ENCODE peak calls at places on chromosomes 12 and 14, in six cellular contexts. U is activated T-cell treated with anti-CD3 and anti-CD28 coated beads for 24 hours; H is head of caudate nucleus; J is SK-N-SH; E is right lobe of liver; X is naive thymus-derived CD4-positive, alpha-beta T cell. Y is an unnamed sample.
A peak's percentile ranks its signal among the peaks of the same experiment; 100 is the strongest.

GRCh38 chr12:77339610-77340009 is 274.2 kb upstream of the E2F7 start:
- DNase-seq in U (no peak), H (no peak), J (no peak), E (no peak), X (no peak), Y (no peak)

GRCh38 chr14:64201931-64202330 is 92.2 kb downstream of the ESR2 start:
- DNase-seq in U (no peak), H (no peak), J (no peak), E (no peak), X (no peak), Y (no peak)

GRCh38 chr12:107590369-107591094 is 95.1 kb upstream of the PWP1 start:
- DNase-seq in U (no peak), H (no peak), J (no peak), E (no peak), X (no peak), Y (no peak)

GRCh38 chr14:76901171-76902055 is 75.2 kb downstream of the LRRC74A start:
- DNase-seq in U (no peak), H (no peak), J (no peak), E (no peak), X (no peak), Y (no peak)

GRCh38 chr12:92062539-92063493 is 82.8 kb downstream of the BTG1 start:
- DNase-seq in U (no peak), H (no peak), J (peak; percentile 32), E (no peak), X (no peak), Y (no peak)

GRCh38 chr12:123268850-123269249 is 2.8 kb downstream of the CDK2AP1 start:
- DNase-seq in U (no peak), H (no peak), J (peak; percentile 34), E (no peak), X (no peak), Y (no peak)

GRCh38 chr14:29919845-29920244 is 7.8 kb downstream of the PRKD1 start:
- DNase-seq in U (no peak), H (no peak), J (no peak), E (no peak), X (no peak), Y (no peak)

GRCh38 chr12:16618256-16618655 is 12.3 kb upstream of the LMO3 start:
- DNase-seq in U (no peak), H (no peak), J (no peak), E (no peak), X (no peak), Y (no peak)

GRCh38 chr12:28780096-28780495 is 369.0 kb upstream of the FAR2 start:
- DNase-seq in U (no peak), H (no peak), J (no peak), E (no peak), X (no peak), Y (no peak)

GRCh38 chr14:89324501-89325298 is 92.3 kb downstream of the FOXN3 start:
- DNase-seq in U (no peak), H (no peak), J (no peak), E (no peak), X (no peak), Y (no peak)

GRCh38 chr14:91303091-91303923 is 58.8 kb upstream of the GPR68 start:
- DNase-seq in U (peak; percentile 56), H (no peak), J (peak; percentile 80), E (no peak), X (no peak), Y (no peak)

GRCh38 chr12:53299101-53299453 is 418 bp upstream of the MYG1 start:
- DNase-seq in U (peak; percentile 20), H (no peak), J (no peak), E (no peak), X (no peak), Y (no peak)

GRCh38 chr12:34298176-34298970 is 276.1 kb downstream of the ALG10 start:
- DNase-seq in U (no peak), H (no peak), J (no peak), E (peak; percentile 31), X (no peak), Y (no peak)

GRCh38 chr12:4366090-4366489 is 13.4 kb downstream of the FGF23 start:
- DNase-seq in U (no peak), H (no peak), J (no peak), E (no peak), X (no peak), Y (no peak)

GRCh38 chr14:76227450-76228050 is 75.8 kb downstream of the GPATCH2L start:
- DNase-seq in U (no peak), H (no peak), J (no peak), E (no peak), X (no peak), Y (no peak)

GRCh38 chr14:90819734-90820393 is 3.6 kb upstream of the TTC7B start:
- DNase-seq in U (no peak), H (no peak), J (no peak), E (peak; percentile 82), X (no peak), Y (no peak)

GRCh38 chr14:92316937-92317336 is 6.0 kb upstream of the SLC24A4 start:
- DNase-seq in U (no peak), H (no peak), J (no peak), E (no peak), X (no peak), Y (no peak)

GRCh38 chr14:68807148-68807600 is 14.3 kb upstream of the ZFP36L1 start:
- DNase-seq in U (no peak), H (no peak), J (peak; percentile 71), E (no peak), X (peak; percentile 37), Y (no peak)

GRCh38 chr12:106118-106561 is 39.6 kb downstream of the IQSEC3 start:
- DNase-seq in U (no peak), H (no peak), J (no peak), E (no peak), X (no peak), Y (no peak)

GRCh38 chr12:93144109-93144508 is 215.0 kb upstream of the EEA1 start:
- DNase-seq in U (no peak), H (no peak), J (no peak), E (no peak), X (no peak), Y (no peak)

GRCh38 chr12:124381454-124382207 is 86.7 kb downstream of the RFLNA start:
- DNase-seq in U (no peak), H (peak; percentile 78), J (no peak), E (peak; percentile 95), X (no peak), Y (no peak)

GRCh38 chr14:34496007-34496678 is 34.1 kb upstream of the SPTSSA start:
- DNase-seq in U (no peak), H (no peak), J (no peak), E (no peak), X (no peak), Y (no peak)

GRCh38 chr14:48417715-48418500 is 742.5 kb upstream of the MDGA2 start:
- DNase-seq in U (no peak), H (no peak), J (no peak), E (no peak), X (no peak), Y (no peak)

GRCh38 chr12:14803830-14804160 is 325 bp downstream of the C12orf60 start:
- DNase-seq in U (no peak), H (no peak), J (no peak), E (no peak), X (no peak), Y (no peak)

GRCh38 chr14:93683241-93683640 is 105.0 kb downstream of the PRIMA1 start:
- DNase-seq in U (no peak), H (no peak), J (peak; percentile 33), E (no peak), X (no peak), Y (no peak)

GRCh38 chr12:66822961-66823360 is 144.1 kb upstream of the GRIP1 start:
- DNase-seq in U (no peak), H (no peak), J (no peak), E (no peak), X (no peak), Y (no peak)

GRCh38 chr12:7161811-7162210 is 27.7 kb upstream of the PEX5 start:
- DNase-seq in U (no peak), H (no peak), J (no peak), E (peak; percentile 91), X (no peak), Y (no peak)